ENCODE peak calls at places on chromosomes 13 and 19, in nine cellular contexts. One of them, this sample, is unnamed.

GRCh38 chr13:49938921-49939320 is 2.8 kb upstream of the SPRYD7 start:
- DNase-seq in BE2C: no peak
- DNase-seq in nephron progenitor cell: no peak
- DNase-seq in upper lobe of left lung: no peak
- DNase-seq in fibroblast of pulmonary artery: no peak
- DNase-seq in epithelial cell of esophagus: no peak
- DNase-seq in H9: no peak
- DNase-seq in fibroblast of lung: no peak
- DNase-seq in gastrocnemius medialis: no peak
- DNase-seq in this sample: no peak

GRCh38 chr19:19115954-19116353 is 22.3 kb downstream of the TMEM161A start:
- DNase-seq in gastrocnemius medialis: no peak
- DNase-seq in BE2C: peak
- DNase-seq in upper lobe of left lung: no peak
- DNase-seq in fibroblast of lung: no peak
- DNase-seq in epithelial cell of esophagus: no peak
- DNase-seq in nephron progenitor cell: peak
- DNase-seq in H9: peak
- DNase-seq in fibroblast of pulmonary artery: peak
- DNase-seq in this sample: peak

GRCh38 chr19:45693168-45693788 is 812 bp downstream of the QPCTL start:
- DNase-seq in upper lobe of left lung: peak
- DNase-seq in H9: peak
- DNase-seq in epithelial cell of esophagus: peak
- DNase-seq in fibroblast of lung: peak
- DNase-seq in nephron progenitor cell: peak
- DNase-seq in BE2C: peak
- DNase-seq in gastrocnemius medialis: no peak
- DNase-seq in fibroblast of pulmonary artery: peak
- DNase-seq in this sample: peak

GRCh38 chr19:40013991-40014390 is 17.1 kb downstream of the ZNF546 start:
- DNase-seq in gastrocnemius medialis: no peak
- DNase-seq in BE2C: no peak
- DNase-seq in fibroblast of pulmonary artery: no peak
- DNase-seq in epithelial cell of esophagus: no peak
- DNase-seq in fibroblast of lung: no peak
- DNase-seq in H9: no peak
- DNase-seq in upper lobe of left lung: no peak
- DNase-seq in nephron progenitor cell: no peak
- DNase-seq in this sample: no peak

GRCh38 chr19:51754770-51755169 is 3.1 kb upstream of the FPR1 start:
- DNase-seq in fibroblast of pulmonary artery: no peak
- DNase-seq in gastrocnemius medialis: no peak
- DNase-seq in BE2C: no peak
- DNase-seq in H9: no peak
- DNase-seq in nephron progenitor cell: no peak
- DNase-seq in upper lobe of left lung: no peak
- DNase-seq in epithelial cell of esophagus: no peak
- DNase-seq in fibroblast of lung: no peak
- DNase-seq in this sample: no peak

GRCh38 chr19:7928741-7929701 is 3.1 kb upstream of the CTXN1 start:
- DNase-seq in fibroblast of lung: peak
- DNase-seq in upper lobe of left lung: peak
- DNase-seq in gastrocnemius medialis: no peak
- DNase-seq in H9: peak
- DNase-seq in epithelial cell of esophagus: peak
- DNase-seq in nephron progenitor cell: peak
- DNase-seq in fibroblast of pulmonary artery: peak
- DNase-seq in BE2C: peak
- DNase-seq in this sample: peak

GRCh38 chr19:55545443-55545842 is at the start of gene SBK3:
- DNase-seq in upper lobe of left lung: no peak
- DNase-seq in nephron progenitor cell: no peak
- DNase-seq in fibroblast of lung: no peak
- DNase-seq in epithelial cell of esophagus: no peak
- DNase-seq in H9: no peak
- DNase-seq in gastrocnemius medialis: no peak
- DNase-seq in fibroblast of pulmonary artery: no peak
- DNase-seq in BE2C: no peak
- DNase-seq in this sample: no peak

GRCh38 chr19:55464669-55465068 is at the start of gene C19orf85:
- DNase-seq in upper lobe of left lung: no peak
- DNase-seq in nephron progenitor cell: no peak
- DNase-seq in gastrocnemius medialis: no peak
- DNase-seq in H9: peak
- DNase-seq in fibroblast of pulmonary artery: no peak
- DNase-seq in fibroblast of lung: no peak
- DNase-seq in epithelial cell of esophagus: no peak
- DNase-seq in BE2C: no peak
- DNase-seq in this sample: no peak

GRCh38 chr13:80430561-80430960 is 89.6 kb upstream of the SPRY2 start:
- DNase-seq in nephron progenitor cell: no peak
- DNase-seq in epithelial cell of esophagus: no peak
- DNase-seq in fibroblast of pulmonary artery: no peak
- DNase-seq in upper lobe of left lung: no peak
- DNase-seq in fibroblast of lung: peak
- DNase-seq in gastrocnemius medialis: no peak
- DNase-seq in H9: no peak
- DNase-seq in BE2C: no peak
- DNase-seq in this sample: no peak

GRCh38 chr13:20344836-20345490 is 112.8 kb upstream of the GJB6 start:
- DNase-seq in fibroblast of pulmonary artery: no peak
- DNase-seq in gastrocnemius medialis: no peak
- DNase-seq in upper lobe of left lung: no peak
- DNase-seq in BE2C: no peak
- DNase-seq in epithelial cell of esophagus: peak
- DNase-seq in H9: no peak
- DNase-seq in nephron progenitor cell: no peak
- DNase-seq in fibroblast of lung: no peak
- DNase-seq in this sample: no peak

GRCh38 chr19:56383826-56384605 is 9.3 kb downstream of the ZNF582 start:
- DNase-seq in gastrocnemius medialis: no peak
- DNase-seq in BE2C: no peak
- DNase-seq in fibroblast of lung: peak
- DNase-seq in H9: no peak
- DNase-seq in nephron progenitor cell: no peak
- DNase-seq in upper lobe of left lung: no peak
- DNase-seq in epithelial cell of esophagus: peak
- DNase-seq in fibroblast of pulmonary artery: no peak
- DNase-seq in this sample: no peak

GRCh38 chr19:46944918-46945628 is 74.6 kb upstream of the NPAS1 start:
- DNase-seq in H9: peak
- DNase-seq in BE2C: peak
- DNase-seq in fibroblast of lung: peak
- DNase-seq in gastrocnemius medialis: peak
- DNase-seq in epithelial cell of esophagus: no peak
- DNase-seq in fibroblast of pulmonary artery: peak
- DNase-seq in nephron progenitor cell: peak
- DNase-seq in upper lobe of left lung: no peak
- DNase-seq in this sample: peak

GRCh38 chr13:77980592-77980991 is 62.0 kb upstream of the EDNRB start:
- DNase-seq in upper lobe of left lung: no peak
- DNase-seq in epithelial cell of esophagus: peak
- DNase-seq in gastrocnemius medialis: no peak
- DNase-seq in H9: no peak
- DNase-seq in BE2C: no peak
- DNase-seq in fibroblast of lung: peak
- DNase-seq in fibroblast of pulmonary artery: peak
- DNase-seq in nephron progenitor cell: no peak
- DNase-seq in this sample: no peak

DNA sequence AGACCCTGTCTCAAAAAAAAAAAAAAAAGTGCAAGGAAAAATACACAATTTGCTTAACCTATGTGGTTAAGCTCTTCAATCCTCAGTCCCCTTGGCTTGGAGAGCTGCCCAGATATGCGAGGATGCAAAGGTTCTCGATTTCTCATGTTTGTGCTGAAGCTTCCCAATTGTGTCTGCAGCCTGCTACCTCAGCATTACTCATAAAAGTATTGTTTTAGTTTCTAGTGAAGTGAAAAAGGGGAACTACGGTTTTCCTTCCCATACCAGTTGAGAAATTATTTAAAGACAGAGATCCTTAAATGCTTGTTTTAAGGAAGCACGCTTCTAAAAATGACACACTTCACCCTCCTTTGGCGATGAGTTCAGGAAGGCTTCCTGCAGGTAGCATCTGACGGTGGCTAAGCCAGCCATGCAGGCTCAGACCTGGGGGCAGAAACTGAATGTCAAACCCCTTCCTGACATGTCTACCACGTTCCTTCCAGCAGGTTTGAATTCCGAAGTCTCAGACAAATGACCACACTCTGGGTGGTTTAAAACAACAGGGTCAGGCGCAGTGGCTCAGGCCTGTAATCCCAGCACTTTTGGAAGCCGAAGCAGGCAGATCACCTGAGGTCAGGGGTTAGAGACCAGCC is 47.9 kb downstream of the RUBCNL start:
- DNase-seq in epithelial cell of esophagus: peak
- DNase-seq in gastrocnemius medialis: peak
- DNase-seq in BE2C: no peak
- DNase-seq in nephron progenitor cell: no peak
- DNase-seq in fibroblast of lung: peak
- DNase-seq in upper lobe of left lung: no peak
- DNase-seq in H9: no peak
- DNase-seq in fibroblast of pulmonary artery: peak
- DNase-seq in this sample: no peak
- TF ChIP-seq CTCF in epithelial cell of esophagus: no peak
- TF ChIP-seq CTCF in gastrocnemius medialis: no peak
- TF ChIP-seq CTCF in BE2C: no peak
- TF ChIP-seq CTCF in nephron progenitor cell: no peak
- TF ChIP-seq CTCF in fibroblast of lung: no peak
- TF ChIP-seq CTCF in upper lobe of left lung: no peak
- TF ChIP-seq CTCF in H9: no peak
- TF ChIP-seq CTCF in fibroblast of pulmonary artery: no peak
- TF ChIP-seq CTCF in this sample: no peak

GRCh38 chr19:625257-625656 is 8.1 kb downstream of the POLRMT start:
- DNase-seq in epithelial cell of esophagus: no peak
- DNase-seq in fibroblast of lung: no peak
- DNase-seq in BE2C: no peak
- DNase-seq in nephron progenitor cell: no peak
- DNase-seq in H9: no peak
- DNase-seq in gastrocnemius medialis: no peak
- DNase-seq in upper lobe of left lung: peak
- DNase-seq in fibroblast of pulmonary artery: no peak
- DNase-seq in this sample: no peak

GRCh38 chr19:629961-630714 is 3.2 kb downstream of the POLRMT start:
- DNase-seq in fibroblast of lung: no peak
- DNase-seq in gastrocnemius medialis: no peak
- DNase-seq in nephron progenitor cell: no peak
- DNase-seq in epithelial cell of esophagus: no peak
- DNase-seq in BE2C: no peak
- DNase-seq in H9: no peak
- DNase-seq in fibroblast of pulmonary artery: no peak
- DNase-seq in upper lobe of left lung: peak
- DNase-seq in this sample: no peak

GRCh38 chr19:623974-624373 is 9.4 kb downstream of the POLRMT start:
- DNase-seq in gastrocnemius medialis: no peak
- DNase-seq in nephron progenitor cell: no peak
- DNase-seq in epithelial cell of esophagus: no peak
- DNase-seq in H9: no peak
- DNase-seq in fibroblast of lung: peak
- DNase-seq in fibroblast of pulmonary artery: peak
- DNase-seq in upper lobe of left lung: peak
- DNase-seq in BE2C: peak
- DNase-seq in this sample: no peak

GRCh38 chr19:624433-625109 is 8.8 kb downstream of the POLRMT start:
- DNase-seq in fibroblast of pulmonary artery: no peak
- DNase-seq in gastrocnemius medialis: no peak
- DNase-seq in nephron progenitor cell: no peak
- DNase-seq in fibroblast of lung: no peak
- DNase-seq in upper lobe of left lung: peak
- DNase-seq in H9: no peak
- DNase-seq in BE2C: no peak
- DNase-seq in epithelial cell of esophagus: no peak
- DNase-seq in this sample: no peak

GRCh38 chr19:628168-628567 is 5.2 kb downstream of the POLRMT start:
- DNase-seq in gastrocnemius medialis: no peak
- DNase-seq in H9: peak
- DNase-seq in upper lobe of left lung: no peak
- DNase-seq in epithelial cell of esophagus: no peak
- DNase-seq in nephron progenitor cell: peak
- DNase-seq in fibroblast of pulmonary artery: no peak
- DNase-seq in fibroblast of lung: no peak
- DNase-seq in BE2C: no peak
- DNase-seq in this sample: peak
- TF ChIP-seq CTCF in gastrocnemius medialis: peak
- TF ChIP-seq CTCF in H9: peak
- TF ChIP-seq CTCF in upper lobe of left lung: no peak
- TF ChIP-seq CTCF in epithelial cell of esophagus: peak
- TF ChIP-seq CTCF in nephron progenitor cell: no peak
- TF ChIP-seq CTCF in fibroblast of pulmonary artery: peak
- TF ChIP-seq CTCF in fibroblast of lung: peak
- TF ChIP-seq CTCF in BE2C: peak
- TF ChIP-seq CTCF in this sample: peak

GRCh38 chr19:29784598-29785223 is 27.1 kb upstream of the CCNE1 start:
- DNase-seq in BE2C: no peak
- DNase-seq in gastrocnemius medialis: no peak
- DNase-seq in upper lobe of left lung: no peak
- DNase-seq in nephron progenitor cell: no peak
- DNase-seq in fibroblast of lung: no peak
- DNase-seq in epithelial cell of esophagus: no peak
- DNase-seq in fibroblast of pulmonary artery: no peak
- DNase-seq in H9: no peak
- DNase-seq in this sample: no peak

GRCh38 chr19:29785360-29785759 is 26.4 kb upstream of the CCNE1 start:
- DNase-seq in upper lobe of left lung: no peak
- DNase-seq in gastrocnemius medialis: no peak
- DNase-seq in H9: no peak
- DNase-seq in fibroblast of pulmonary artery: no peak
- DNase-seq in nephron progenitor cell: no peak
- DNase-seq in fibroblast of lung: no peak
- DNase-seq in epithelial cell of esophagus: no peak
- DNase-seq in BE2C: no peak
- DNase-seq in this sample: no peak

GRCh38 chr19:29783627-29784190 is 28.1 kb upstream of the CCNE1 start:
- DNase-seq in gastrocnemius medialis: no peak
- DNase-seq in fibroblast of pulmonary artery: no peak
- DNase-seq in BE2C: no peak
- DNase-seq in epithelial cell of esophagus: no peak
- DNase-seq in H9: no peak
- DNase-seq in nephron progenitor cell: no peak
- DNase-seq in fibroblast of lung: no peak
- DNase-seq in upper lobe of left lung: no peak
- DNase-seq in this sample: no peak

GRCh38 chr19:29789007-29789406 is 22.8 kb upstream of the CCNE1 start:
- DNase-seq in H9: no peak
- DNase-seq in fibroblast of lung: no peak
- DNase-seq in BE2C: no peak
- DNase-seq in epithelial cell of esophagus: no peak
- DNase-seq in gastrocnemius medialis: no peak
- DNase-seq in upper lobe of left lung: no peak
- DNase-seq in nephron progenitor cell: no peak
- DNase-seq in fibroblast of pulmonary artery: no peak
- DNase-seq in this sample: no peak

GRCh38 chr19:29785955-29786589 is 25.7 kb upstream of the CCNE1 start:
- DNase-seq in upper lobe of left lung: no peak
- DNase-seq in H9: peak
- DNase-seq in fibroblast of pulmonary artery: no peak
- DNase-seq in gastrocnemius medialis: no peak
- DNase-seq in nephron progenitor cell: no peak
- DNase-seq in fibroblast of lung: no peak
- DNase-seq in BE2C: no peak
- DNase-seq in epithelial cell of esophagus: no peak
- DNase-seq in this sample: no peak
- TF ChIP-seq CTCF in upper lobe of left lung: no peak
- TF ChIP-seq CTCF in H9: peak
- TF ChIP-seq CTCF in fibroblast of pulmonary artery: no peak
- TF ChIP-seq CTCF in gastrocnemius medialis: no peak
- TF ChIP-seq CTCF in nephron progenitor cell: no peak
- TF ChIP-seq CTCF in fibroblast of lung: no peak
- TF ChIP-seq CTCF in BE2C: peak
- TF ChIP-seq CTCF in epithelial cell of esophagus: no peak
- TF ChIP-seq CTCF in this sample: no peak

GRCh38 chr19:31054430-31054829 is 294.8 kb downstream of the TSHZ3 start:
- DNase-seq in epithelial cell of esophagus: peak
- DNase-seq in fibroblast of pulmonary artery: peak
- DNase-seq in nephron progenitor cell: peak
- DNase-seq in upper lobe of left lung: no peak
- DNase-seq in fibroblast of lung: peak
- DNase-seq in BE2C: peak
- DNase-seq in H9: peak
- DNase-seq in gastrocnemius medialis: no peak
- DNase-seq in this sample: peak
- TF ChIP-seq CTCF in epithelial cell of esophagus: peak
- TF ChIP-seq CTCF in fibroblast of pulmonary artery: peak
- TF ChIP-seq CTCF in nephron progenitor cell: peak
- TF ChIP-seq CTCF in upper lobe of left lung: peak
- TF ChIP-seq CTCF in fibroblast of lung: peak
- TF ChIP-seq CTCF in BE2C: peak
- TF ChIP-seq CTCF in H9: peak
- TF ChIP-seq CTCF in gastrocnemius medialis: peak
- TF ChIP-seq CTCF in this sample: peak

This sample was measured in glutamatergic neuron.